ENCODE peak calls at places on chromosomes 1 and 21, in eight cellular contexts. C, K, D, M, V, J, X and Y are unnamed samples.

GRCh38 chr1:151478923-151479322 is 19.6 kb upstream of the POGZ start:
- DNase-seq in K (no peak), C (no peak), D (no peak), V (no peak), J (peak), M (no peak), X (peak), Y (no peak)

GRCh38 chr1:65075123-65075976 is 72.7 kb upstream of the AK4 start:
- DNase-seq in V (no peak), M (peak), X (peak), K (peak), C (peak), J (peak), D (peak), Y (no peak)

GRCh38 chr1:92411511-92411910 is 75.2 kb downstream of the GFI1 start:
- DNase-seq in J (peak), V (peak), M (no peak), X (peak), K (no peak), D (no peak), C (no peak), Y (no peak)

GRCh38 chr1:156676820-156677615 is at the start of gene NES:
- DNase-seq in K (peak), M (peak), D (no peak), C (no peak), X (peak), J (peak), V (no peak), Y (no peak)

GRCh38 chr1:171805395-171806115 is 24.1 kb downstream of the METTL13 start:
- DNase-seq in J (no peak), X (no peak), C (no peak), V (no peak), M (no peak), D (peak), K (no peak), Y (no peak)

GRCh38 chr1:198465201-198466144 is 75.0 kb downstream of the ATP6V1G3 start:
- DNase-seq in J (peak), V (peak), D (peak), K (no peak), C (no peak), M (no peak), X (peak), Y (no peak)

GRCh38 chr1:167152192-167152876 is 58.5 kb downstream of the STYXL2 start:
- DNase-seq in D (no peak), X (no peak), C (no peak), K (no peak), J (no peak), M (no peak), V (no peak), Y (no peak)

GRCh38 chr1:202149566-202149965 is 5.0 kb upstream of the ARL8A start:
- DNase-seq in V (no peak), J (peak), X (peak), D (no peak), K (no peak), C (no peak), M (no peak), Y (no peak)

GRCh38 chr1:43774359-43774758 is 67.0 kb downstream of the ST3GAL3 start:
- DNase-seq in V (no peak), K (no peak), J (peak), M (no peak), X (peak), D (no peak), C (no peak), Y (no peak)

GRCh38 chr1:5509664-5510452 is 482.4 kb downstream of the NPHP4 start:
- DNase-seq in M (no peak), X (peak), D (peak), C (peak), J (peak), K (peak), V (no peak), Y (no peak)

GRCh38 chr1:169692766-169693460 is 18.5 kb downstream of the SELL start:
- DNase-seq in C (no peak), D (no peak), M (no peak), J (no peak), K (no peak), V (no peak), X (no peak), Y (no peak)

GRCh38 chr1:115609021-115609420 is 32.7 kb upstream of the VANGL1 start:
- DNase-seq in V (no peak), C (no peak), D (no peak), J (no peak), K (no peak), X (no peak), M (no peak), Y (no peak)

GRCh38 chr21:44593598-44594405 is 1.5 kb upstream of the KRTAP10-6 start:
- DNase-seq in X (peak), D (no peak), C (no peak), M (no peak), K (no peak), V (no peak), J (peak), Y (peak)

GRCh38 chr1:67371043-67371442 is 59.2 kb downstream of the SERBP1 start:
- DNase-seq in C (no peak), V (no peak), M (no peak), J (no peak), X (no peak), D (no peak), K (no peak), Y (no peak)

GRCh38 chr1:67371681-67372080 is 58.5 kb downstream of the SERBP1 start:
- DNase-seq in K (no peak), M (no peak), V (no peak), J (peak), D (no peak), X (no peak), C (no peak), Y (no peak)

GRCh38 chr1:67372136-67372535 is 58.1 kb downstream of the SERBP1 start:
- DNase-seq in J (peak), M (no peak), X (no peak), V (peak), C (no peak), K (no peak), D (no peak), Y (no peak)

GRCh38 chr1:67372898-67373297 is 57.3 kb downstream of the SERBP1 start:
- DNase-seq in D (no peak), J (no peak), X (no peak), M (no peak), C (no peak), K (no peak), V (no peak), Y (no peak)

GRCh38 chr1:67367370-67368345 is 60.0 kb downstream of the IL12RB2 start:
- DNase-seq in V (no peak), C (no peak), D (no peak), J (peak), K (no peak), M (peak), X (peak), Y (no peak)
- TF ChIP-seq CTCF in V (no peak), C (no peak), D (no peak), J (no peak), K (no peak), M (no peak), X (no peak), Y (no peak)

DNA sequence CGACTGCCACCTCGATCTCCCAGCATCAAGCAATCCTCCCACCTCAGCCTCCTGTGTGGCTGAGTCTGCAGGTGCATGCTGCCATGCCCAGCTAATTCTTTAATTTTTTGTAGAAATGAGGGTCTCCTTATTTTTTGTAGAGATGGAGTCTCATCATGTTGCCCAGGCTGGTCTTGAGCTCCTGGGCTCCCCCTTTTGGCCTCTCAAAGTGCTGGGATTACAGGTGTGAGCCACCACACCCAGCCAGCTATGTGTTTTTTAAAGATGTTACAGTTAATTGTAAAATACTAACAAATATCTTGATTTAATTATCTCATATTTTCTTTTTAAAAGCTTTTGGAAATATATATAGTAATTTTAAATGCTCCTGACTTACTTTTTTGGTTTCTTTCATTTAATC is 181.3 kb upstream of the DMRTA2 start:
- DNase-seq in D (no peak), K (no peak), V (no peak), J (no peak), C (no peak), X (no peak), M (no peak), Y (no peak)
- TF ChIP-seq CTCF in D (no peak), K (no peak), V (no peak), J (peak), C (peak), X (peak), M (no peak), Y (no peak)

GRCh38 chr1:20322825-20323612 is 32.3 kb downstream of the VWA5B1 start:
- DNase-seq in J (peak), K (no peak), X (peak), D (no peak), V (no peak), M (no peak), C (no peak), Y (no peak)

GRCh38 chr1:20321573-20321972 is 30.9 kb downstream of the VWA5B1 start:
- DNase-seq in D (no peak), J (no peak), X (no peak), M (no peak), K (no peak), C (no peak), V (no peak), Y (no peak)

GRCh38 chr1:20323613-20323920 is 32.9 kb downstream of the VWA5B1 start:
- DNase-seq in J (peak), C (no peak), D (no peak), M (no peak), V (no peak), K (no peak), X (no peak), Y (no peak)

GRCh38 chr1:20320734-20321133 is 30.1 kb downstream of the VWA5B1 start:
- DNase-seq in K (no peak), M (no peak), C (no peak), X (no peak), V (no peak), J (no peak), D (no peak), Y (no peak)

GRCh38 chr1:20322081-20322824 is 31.6 kb downstream of the VWA5B1 start:
- DNase-seq in V (no peak), K (no peak), D (peak), C (no peak), J (peak), X (no peak), M (no peak), Y (no peak)
- TF ChIP-seq CTCF in V (no peak), K (no peak), D (no peak), C (no peak), J (no peak), X (no peak), M (no peak), Y (no peak)

GRCh38 chr1:9529190-9529589 is 10.1 kb upstream of the SLC25A33 start:
- DNase-seq in J (peak), D (peak), X (peak), M (no peak), V (no peak), C (no peak), K (no peak), Y (no peak)
- TF ChIP-seq CTCF in J (no peak), D (no peak), X (no peak), M (no peak), V (no peak), C (no peak), K (no peak), Y (no peak)